ENCODE peak calls at places on chromosomes 12 and 14, in four cellular contexts. S is heart right ventricle, V is mesendoderm, U is hepatocyte. P is an unnamed sample.

GRCh38 chr12:84077692-84078091 is 834.9 kb downstream of the SLC6A15 start:
- DNase-seq in S (no peak), V (no peak), U (no peak), P (no peak)

GRCh38 chr12:90085491-90086274 is 377.0 kb upstream of the ATP2B1 start:
- DNase-seq in S (no peak), V (no peak), U (no peak), P (no peak)

GRCh38 chr14:70000601-70001000 is 121.4 kb downstream of the SMOC1 start:
- DNase-seq in S (no peak), V (no peak), U (no peak), P (no peak)

GRCh38 chr14:25178255-25178654 is 128.3 kb upstream of the STXBP6 start:
- DNase-seq in S (no peak), V (no peak), U (no peak), P (no peak)

GRCh38 chr12:130429656-130430505 is 92.2 kb downstream of the PIWIL1 start:
- DNase-seq in S (no peak), V (no peak), U (no peak), P (no peak)

GRCh38 chr12:107200394-107200793 is 107.0 kb upstream of the CRY1 start:
- DNase-seq in S (no peak), V (peak; percentile 14), U (peak; percentile 29), P (no peak)

GRCh38 chr12:121789800-121790748 is 3.4 kb downstream of the RHOF start:
- DNase-seq in S (peak; percentile 66), V (peak; percentile 47), U (no peak), P (peak; percentile 71)

GRCh38 chr12:9651265-9651729 is 18.2 kb upstream of the CLEC2D start:
- DNase-seq in S (no peak), V (peak; percentile 44), U (no peak), P (no peak)

GRCh38 chr14:28361486-28361885 is 405.1 kb upstream of the FOXG1 start:
- DNase-seq in S (no peak), V (peak; percentile 8), U (no peak), P (no peak)

GRCh38 chr12:22064968-22065367 is 18.9 kb downstream of the CMAS start:
- DNase-seq in S (no peak), V (no peak), U (no peak), P (no peak)

GRCh38 chr12:52256165-52256935 is 18.1 kb upstream of the KRT86 start:
- DNase-seq in S (no peak), V (no peak), U (no peak), P (no peak)

GRCh38 chr14:50222061-50222613 is 9.2 kb downstream of the SOS2 start:
- DNase-seq in S (no peak), V (no peak), U (no peak), P (no peak)

GRCh38 chr14:50215416-50215815 is 16.0 kb downstream of the SOS2 start:
- DNase-seq in S (no peak), V (no peak), U (no peak), P (no peak)

GRCh38 chr14:50213795-50214194 is 17.6 kb downstream of the SOS2 start:
- DNase-seq in S (no peak), V (no peak), U (no peak), P (no peak)

GRCh38 chr14:50218501-50218900 is 12.9 kb downstream of the SOS2 start:
- DNase-seq in S (no peak), V (no peak), U (no peak), P (no peak)
- H3K4me1 ChIP-seq in S (peaks cover 9% of the 10 kb centered on the region), V (no peaks in the 10 kb centered on the region), U (no peaks in the 10 kb centered on the region), P (peaks cover 2% of the 10 kb centered on the region)

GRCh38 chr12:47277071-47277408 is 197.3 kb upstream of the AMIGO2 start:
- DNase-seq in S (no peak), V (no peak), U (no peak), P (no peak)
- H3K4me1 ChIP-seq in S (peaks cover 10% of the 10 kb centered on the region), V (peaks cover 6% of the 10 kb centered on the region), U (peaks cover 18% of the 10 kb centered on the region), P (peaks cover 6% of the 10 kb centered on the region)

DNA sequence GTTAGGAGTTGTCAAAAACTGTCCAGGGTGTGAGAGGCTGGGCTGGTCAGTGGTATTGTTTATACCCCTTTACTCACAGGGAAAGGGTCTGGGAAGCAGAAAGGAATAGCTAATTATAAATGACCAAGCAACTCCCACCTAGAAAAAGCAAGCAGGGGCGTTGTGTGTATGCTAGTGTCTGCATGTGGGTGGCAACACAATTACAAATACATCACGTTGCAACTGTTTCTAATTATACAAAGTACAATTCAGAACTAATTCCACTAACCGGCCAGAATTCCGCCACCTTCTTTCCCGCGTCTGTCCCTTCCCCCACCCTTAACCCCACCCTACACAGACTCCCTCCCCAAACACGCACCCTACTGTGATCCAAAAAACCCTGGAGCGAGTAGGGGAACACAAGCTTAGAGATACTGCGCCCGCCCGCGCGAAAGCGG is 2.2 kb downstream of the DPF3 start:
- DNase-seq in S (no peak), V (no peak), U (no peak), P (no peak)
- H3K4me1 ChIP-seq in S (peaks cover 27% of the 10 kb centered on the region), V (peaks cover 3% of the 10 kb centered on the region), U (peaks cover 14% of the 10 kb centered on the region), P (peaks cover 8% of the 10 kb centered on the region)

DNA sequence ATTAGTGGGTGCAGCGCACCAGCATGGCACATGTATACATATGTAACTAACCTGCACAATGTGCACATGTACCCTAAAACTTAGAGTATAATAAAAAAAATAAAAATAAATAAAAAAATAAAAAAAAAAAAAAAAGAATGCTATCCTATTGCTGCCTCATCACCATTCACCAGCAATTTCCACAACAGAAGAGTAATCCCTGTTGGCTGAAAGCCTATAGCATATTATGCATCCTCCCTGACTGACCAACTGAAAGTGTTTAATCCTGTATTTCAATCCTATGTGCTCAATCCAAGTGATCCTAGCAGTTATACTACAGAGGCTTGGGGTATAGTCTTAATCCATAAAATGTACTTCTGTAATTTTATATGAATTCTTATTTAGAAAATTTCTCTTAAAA is 18.5 kb downstream of the DICER1 start:
- DNase-seq in S (no peak), V (no peak), U (no peak), P (no peak)
- H3K4me1 ChIP-seq in S (peaks cover 49% of the 10 kb centered on the region), V (peaks cover 3% of the 10 kb centered on the region), U (peaks cover 36% of the 10 kb centered on the region), P (peaks cover 25% of the 10 kb centered on the region)

GRCh38 chr12:125794401-125794800 is 729.2 kb downstream of the AACS start:
- DNase-seq in S (no peak), V (no peak), U (no peak), P (no peak)

DNA sequence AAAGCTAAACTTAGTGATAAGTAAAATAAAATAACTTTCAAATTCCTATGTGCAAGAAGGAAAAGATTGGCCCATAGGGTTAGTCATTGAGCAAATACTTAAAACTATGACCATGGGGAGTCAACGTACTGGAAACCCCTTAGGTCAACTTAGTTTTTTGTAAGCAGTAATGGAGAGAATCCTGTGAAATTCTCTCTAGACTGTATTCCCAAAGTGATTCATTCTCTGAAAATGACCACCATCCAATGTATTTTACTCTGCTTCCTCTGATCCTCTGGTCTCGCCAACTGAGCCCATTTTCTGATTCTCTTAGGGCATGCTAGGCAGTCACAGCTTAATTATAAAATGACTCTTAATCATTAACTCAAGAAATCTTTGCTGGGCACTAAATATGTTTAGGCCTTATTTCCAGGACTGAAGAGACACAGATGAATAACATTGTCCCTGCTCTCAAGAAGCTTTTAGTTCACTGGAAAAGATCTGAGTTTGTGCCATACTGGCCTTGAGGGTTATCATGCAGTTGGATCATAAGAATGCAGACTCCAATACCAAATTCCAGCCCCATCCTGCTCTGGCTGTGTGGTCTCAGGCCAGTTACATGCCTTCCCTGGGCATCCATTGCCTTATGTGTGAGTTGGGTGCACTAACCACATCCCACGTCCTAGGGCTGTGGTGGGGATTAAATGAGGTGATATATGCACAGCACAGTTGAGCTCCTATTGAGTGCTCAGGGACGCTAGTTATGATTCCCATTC is 732.4 kb downstream of the AACS start:
- DNase-seq in S (no peak), V (peak; percentile 5), U (no peak), P (no peak)
- H3K4me1 ChIP-seq in S (no peaks in the 10 kb centered on the region), V (no peaks in the 10 kb centered on the region), U (no peaks in the 10 kb centered on the region), P (no peaks in the 10 kb centered on the region)